ENCODE peak calls at places on chromosomes 5 and 9, in four cellular contexts. One of them, this sample, is unnamed.

GRCh38 chr5:139696894-139697658 is 48.9 kb downstream of the CXXC5 start:
- DNase-seq in lower leg skin: peak; percentile 94
- DNase-seq in NCI-H1417 treated with DMSO at 0.1 percent for 48 hours: no peak
- DNase-seq in mammary epithelial cell: peak; percentile 47
- DNase-seq in this sample: peak; percentile 54

GRCh38 chr5:77629553-77630245 is 8.8 kb downstream of the OTP start:
- DNase-seq in lower leg skin: no peak
- DNase-seq in NCI-H1417 treated with DMSO at 0.1 percent for 48 hours: no peak
- DNase-seq in mammary epithelial cell: no peak
- DNase-seq in this sample: no peak

GRCh38 chr9:114361542-114361941 is 26.2 kb downstream of the AKNA start:
- DNase-seq in lower leg skin: no peak
- DNase-seq in NCI-H1417 treated with DMSO at 0.1 percent for 48 hours: no peak
- DNase-seq in mammary epithelial cell: no peak
- DNase-seq in this sample: no peak

GRCh38 chr9:2013688-2014087 is 1.5 kb upstream of the SMARCA2 start:
- DNase-seq in lower leg skin: no peak
- DNase-seq in NCI-H1417 treated with DMSO at 0.1 percent for 48 hours: no peak
- DNase-seq in mammary epithelial cell: peak; percentile 35
- DNase-seq in this sample: peak; percentile 57

GRCh38 chr9:35616681-35617459 is 1.3 kb downstream of the CD72 start:
- DNase-seq in lower leg skin: peak; percentile 92
- DNase-seq in NCI-H1417 treated with DMSO at 0.1 percent for 48 hours: no peak
- DNase-seq in mammary epithelial cell: peak; percentile 40
- DNase-seq in this sample: peak; percentile 55

GRCh38 chr9:130662927-130663257 is 1.5 kb upstream of the PRDM12 start:
- DNase-seq in lower leg skin: no peak
- DNase-seq in NCI-H1417 treated with DMSO at 0.1 percent for 48 hours: no peak
- DNase-seq in mammary epithelial cell: no peak
- DNase-seq in this sample: no peak

GRCh38 chr5:1643651-1644392 is 120.1 kb upstream of the LPCAT1 start:
- DNase-seq in lower leg skin: no peak
- DNase-seq in NCI-H1417 treated with DMSO at 0.1 percent for 48 hours: no peak
- DNase-seq in mammary epithelial cell: peak; percentile 16
- DNase-seq in this sample: peak; percentile 41

GRCh38 chr9:126516936-126517750 is 96.6 kb upstream of the LMX1B start:
- DNase-seq in lower leg skin: peak; percentile 92
- DNase-seq in NCI-H1417 treated with DMSO at 0.1 percent for 48 hours: no peak
- DNase-seq in mammary epithelial cell: peak; percentile 81
- DNase-seq in this sample: peak; percentile 85

This sample was measured in epithelial cell of esophagus.